ENCODE peak calls at places on chromosomes 11 and 22, in eight cellular contexts. Y is ACHN; D is activated T-helper 2 cell treated with anti-CD3 and anti-CD28 coated beads, Interferon-gamma antibody, Interleukin-2, Interleukin-4, amounts not matched to agents 10 μg/mL and 5 μg/mL and 100 μg/mL, durations not matched to agents 14 hours and 24 hours and 36 hours; T is osteocyte; I is stimulated activated CD4-positive, alpha-beta T cell treated with anti-CD3 and anti-CD28 coated beads, Interleukin-2, amount 100 ng/mL, for 48 hours; P is Peyer's patch; R is A172; L is NCI-H446. S is an unnamed sample.

GRCh38 chr11:63768232-63769043 is at the start of gene ZFTA:
- DNase-seq in Y (peak; percentile 50), D (peak; percentile 43), T (peak; percentile 89), I (peak; percentile 64), P (peak; percentile 69), R (peak; percentile 34), L (peak; percentile 50), S (peak; percentile 63)

GRCh38 chr11:43643898-43644625 is 36.5 kb upstream of the HSD17B12 start:
- DNase-seq in Y (peak; percentile 81), D (peak; percentile 84), T (peak; percentile 93), I (peak; percentile 83), P (peak; percentile 87), R (peak; percentile 83), L (peak; percentile 89), S (peak; percentile 89)

GRCh38 chr22:37983860-37984791 is at the start of gene SOX10:
- DNase-seq in Y (no peak), D (no peak), T (no peak), I (no peak), P (no peak), R (no peak), L (no peak), S (no peak)

GRCh38 chr11:28268925-28269324 is 160.7 kb downstream of the METTL15 start:
- DNase-seq in Y (no peak), D (no peak), T (no peak), I (no peak), P (no peak), R (no peak), L (no peak), S (no peak)

GRCh38 chr11:106424111-106424510 is 346.6 kb downstream of the AASDHPPT start:
- DNase-seq in Y (peak; percentile 26), D (no peak), T (no peak), I (no peak), P (no peak), R (peak; percentile 9), L (peak; percentile 56), S (peak; percentile 38)

GRCh38 chr11:75705541-75705940 is 12.1 kb upstream of the MOGAT2 start:
- DNase-seq in Y (no peak), D (no peak), T (no peak), I (no peak), P (no peak), R (peak; percentile 20), L (no peak), S (no peak)

GRCh38 chr11:12715941-12716340 is 41.7 kb downstream of the TEAD1 start:
- DNase-seq in Y (no peak), D (no peak), T (no peak), I (no peak), P (no peak), R (no peak), L (no peak), S (no peak)

GRCh38 chr22:42000466-42000865 is 1.9 kb downstream of the WBP2NL start:
- DNase-seq in Y (no peak), D (no peak), T (no peak), I (no peak), P (no peak), R (no peak), L (no peak), S (no peak)

GRCh38 chr11:1303973-1304372 is 5.5 kb downstream of the TOLLIP start:
- DNase-seq in Y (no peak), D (no peak), T (peak; percentile 68), I (no peak), P (peak; percentile 54), R (no peak), L (peak; percentile 22), S (no peak)

S was measured in mesenchymal stem cell.